ENCODE peak calls at places on chromosomes 13 and 19, in four cellular contexts. I is HepG2, N is K562, B is GM12878. X is an unnamed sample.
A peak's percentile ranks its signal among the peaks of the same experiment; 100 is the strongest.

GRCh38 chr19:3061214-3062161 is 807 bp downstream of the TLE5 start:
- DNase-seq in B (no peak), N (peak; percentile 85), I (no peak), X (no peak)

GRCh38 chr13:31742102-31742695 is 2.9 kb downstream of the RXFP2 start:
- DNase-seq in N (peak; percentile 53), I (peak; percentile 28), B (peak; percentile 8), X (peak; percentile 36)

GRCh38 chr13:89307278-89307677 is 1636.1 kb downstream of the SLITRK5 start:
- DNase-seq in N (no peak), B (no peak), I (no peak), X (no peak)

GRCh38 chr19:51440846-51441409 is 17.3 kb downstream of the SIGLEC8 start:
- DNase-seq in N (peak; percentile 54), B (no peak), I (no peak), X (no peak)

GRCh38 chr13:45055902-45056648 is 64.2 kb upstream of the GTF2F2 start:
- DNase-seq in B (no peak), I (no peak), N (peak; percentile 9), X (no peak)

GRCh38 chr13:21326155-21327030 is 132.7 kb downstream of the ZDHHC20 start:
- DNase-seq in B (no peak), I (no peak), N (no peak), X (peak; percentile 69)

GRCh38 chr19:29529646-29530548 is 4.1 kb downstream of the VSTM2B start:
- DNase-seq in N (no peak), I (no peak), B (no peak), X (peak; percentile 83)

GRCh38 chr19:2351591-2351990 is 8.5 kb upstream of the TMPRSS9 start:
- DNase-seq in N (no peak), B (no peak), I (no peak), X (no peak)

GRCh38 chr13:50646070-50646469 is 197.4 kb downstream of the DLEU7 start:
- DNase-seq in N (no peak), B (no peak), I (no peak), X (no peak)

GRCh38 chr13:109818891-109819290 is 32.5 kb upstream of the IRS2 start:
- DNase-seq in I (no peak), N (no peak), B (no peak), X (no peak)

GRCh38 chr19:993361-993830 is 6.8 kb upstream of the GRIN3B start:
- DNase-seq in N (no peak), B (no peak), I (peak; percentile 85), X (no peak)

GRCh38 chr13:114041493-114041892 is 67.6 kb upstream of the C13orf46 start:
- DNase-seq in I (no peak), N (no peak), B (no peak), X (no peak)

GRCh38 chr13:20197361-20197834 is 4.7 kb upstream of the GJB2 start:
- DNase-seq in B (no peak), N (peak; percentile 19), I (peak; percentile 41), X (no peak)

GRCh38 chr13:113927661-113928581 is 46.0 kb downstream of the C13orf46 start:
- DNase-seq in N (no peak), B (no peak), I (no peak), X (no peak)

GRCh38 chr19:46254776-46255175 is 25.2 kb downstream of the IGFL1 start:
- DNase-seq in N (no peak), I (no peak), B (no peak), X (no peak)

GRCh38 chr13:112854321-112854720 is 114.7 kb upstream of the MCF2L start:
- DNase-seq in B (no peak), N (no peak), I (no peak), X (no peak)

GRCh38 chr19:35105411-35106290 is 10.0 kb upstream of the FXYD3 start:
- DNase-seq in I (no peak), N (peak; percentile 39), B (no peak), X (no peak)

GRCh38 chr19:16376649-16377048 is 52.0 kb downstream of the KLF2 start:
- DNase-seq in N (peak; percentile 40), B (no peak), I (no peak), X (peak; percentile 86)

GRCh38 chr13:56528040-56528760 is 612.5 kb upstream of the PRR20A start:
- DNase-seq in I (no peak), B (no peak), N (no peak), X (no peak)

GRCh38 chr13:20873348-20873747 is 29.2 kb downstream of the XPO4 start:
- DNase-seq in B (no peak), N (no peak), I (no peak), X (no peak)

GRCh38 chr19:15282311-15282705 is 50.0 kb downstream of the BRD4 start:
- DNase-seq in N (no peak), I (no peak), B (no peak), X (no peak)

GRCh38 chr19:15283141-15283885 is 49.0 kb downstream of the BRD4 start:
- DNase-seq in B (no peak), I (no peak), N (no peak), X (no peak)

GRCh38 chr19:15280048-15280725 is 47.9 kb upstream of the EPHX3 start:
- DNase-seq in I (no peak), N (no peak), B (no peak), X (no peak)

GRCh38 chr19:15279326-15279904 is 47.2 kb upstream of the EPHX3 start:
- DNase-seq in B (no peak), N (no peak), I (no peak), X (no peak)

DNA sequence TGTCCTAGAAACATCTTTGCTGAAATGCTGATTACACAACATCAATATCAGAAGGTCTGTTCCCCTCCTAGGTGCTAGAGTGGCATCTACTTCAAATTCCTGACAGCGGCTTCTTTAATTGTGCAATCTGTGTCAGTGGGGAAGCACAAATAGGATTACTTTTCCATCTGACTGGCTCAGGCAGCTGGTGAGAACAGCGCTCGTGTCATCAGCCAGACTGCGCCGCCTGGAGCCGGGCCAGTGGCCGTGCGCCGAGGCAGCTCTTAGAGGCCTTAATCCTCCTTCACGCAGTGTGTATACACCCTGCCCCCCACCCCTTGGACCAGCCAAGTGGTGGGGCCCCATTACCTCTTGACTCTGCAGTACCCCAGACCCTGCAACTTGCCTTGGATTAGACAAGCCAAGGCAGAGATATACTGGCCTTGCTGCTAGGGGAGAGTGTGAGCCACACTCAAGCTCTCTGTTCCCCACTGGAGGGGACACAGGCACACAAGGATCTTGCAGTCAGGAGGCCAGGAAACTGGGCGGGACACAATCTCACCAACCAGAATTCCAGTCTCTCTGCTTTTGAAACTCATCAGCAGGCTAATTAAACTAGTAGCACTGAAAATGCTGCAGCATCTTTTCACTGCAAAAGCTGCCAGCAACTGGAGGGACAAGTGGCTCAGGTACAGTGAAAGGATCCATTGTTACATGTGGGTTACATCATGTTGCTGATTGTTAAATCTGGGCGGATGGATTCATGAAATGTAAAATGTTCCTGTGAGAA is 48.9 kb upstream of the EPHX3 start:
- DNase-seq in I (peak; percentile 55), N (no peak), B (no peak), X (no peak)
- TF ChIP-seq ATF2 in I (no peak), N (no peak), B (no peak), X (no peak)

GRCh38 chr13:86877449-86877848 is 793.7 kb upstream of the SLITRK5 start:
- DNase-seq in B (no peak), N (no peak), I (no peak), X (no peak)

GRCh38 chr13:86882107-86882506 is 789.1 kb upstream of the SLITRK5 start:
- DNase-seq in I (no peak), B (no peak), N (no peak), X (peak; percentile 62)

GRCh38 chr13:86882835-86883234 is 788.3 kb upstream of the SLITRK5 start:
- DNase-seq in N (no peak), I (peak; percentile 7), B (no peak), X (no peak)

GRCh38 chr13:86881390-86881789 is 789.8 kb upstream of the SLITRK5 start:
- DNase-seq in I (no peak), N (no peak), B (no peak), X (peak; percentile 33)
- TF ChIP-seq POLR2AphosphoS5 in I (no peak), N (no peak), B (no peak), X (peak; percentile 85)

GRCh38 chr19:47377208-47377701 is 28.1 kb downstream of the DHX34 start:
- DNase-seq in N (no peak), B (no peak), I (no peak), X (no peak)

GRCh38 chr19:47376589-47377144 is 27.6 kb downstream of the DHX34 start:
- DNase-seq in I (no peak), N (no peak), B (no peak), X (no peak)

GRCh38 chr19:47377801-47378200 is 28.7 kb downstream of the DHX34 start:
- DNase-seq in I (no peak), B (no peak), N (no peak), X (no peak)

GRCh38 chr19:47379398-47379938 is 30.4 kb downstream of the DHX34 start:
- DNase-seq in N (no peak), B (no peak), I (no peak), X (no peak)

DNA sequence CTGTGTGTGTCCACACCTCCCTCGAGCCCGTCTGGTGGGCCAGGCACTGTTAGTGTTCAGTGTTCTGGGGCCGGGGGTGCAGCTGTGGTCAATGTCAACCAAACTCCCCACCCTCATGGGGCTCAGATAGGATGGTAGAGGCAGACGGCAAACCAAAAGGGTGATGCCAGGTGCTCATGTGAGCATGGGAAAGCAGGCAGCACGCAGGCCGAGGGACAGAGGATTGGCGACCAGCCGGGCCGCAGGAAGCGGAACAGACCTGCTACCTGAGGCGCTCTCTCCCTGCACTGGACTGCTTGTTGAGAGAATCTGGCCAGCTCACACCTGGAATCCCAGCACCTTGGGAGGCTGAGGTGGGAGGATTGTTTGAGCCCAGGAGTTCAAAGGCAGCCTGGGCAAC is 29.1 kb downstream of the DHX34 start:
- DNase-seq in I (no peak), B (no peak), N (no peak), X (no peak)
- TF ChIP-seq CBX5 in I (no peak), B (no peak), N (no peak), X (no peak)

GRCh38 chr19:12701596-12702282 is 5.3 kb upstream of the FBXW9 start:
- DNase-seq in B (no peak), N (no peak), I (no peak), X (no peak)
- TF ChIP-seq ATF2 in B (no peak), N (no peak), I (no peak), X (no peak)

GRCh38 chr19:13098291-13099072 is 4.2 kb downstream of the LYL1 start:
- DNase-seq in N (no peak), B (no peak), I (no peak), X (no peak)
- TF ChIP-seq POLR2AphosphoS5 in N (peak; percentile 12), B (no peak), I (no peak), X (no peak)

GRCh38 chr13:62176051-62176450 is 760.4 kb upstream of the PCDH20 start:
- DNase-seq in N (no peak), I (no peak), B (no peak), X (no peak)

GRCh38 chr13:62168891-62169290 is 753.2 kb upstream of the PCDH20 start:
- DNase-seq in N (no peak), I (no peak), B (no peak), X (no peak)

GRCh38 chr13:62167650-62168172 is 752.1 kb upstream of the PCDH20 start:
- DNase-seq in I (no peak), B (no peak), N (no peak), X (no peak)

DNA sequence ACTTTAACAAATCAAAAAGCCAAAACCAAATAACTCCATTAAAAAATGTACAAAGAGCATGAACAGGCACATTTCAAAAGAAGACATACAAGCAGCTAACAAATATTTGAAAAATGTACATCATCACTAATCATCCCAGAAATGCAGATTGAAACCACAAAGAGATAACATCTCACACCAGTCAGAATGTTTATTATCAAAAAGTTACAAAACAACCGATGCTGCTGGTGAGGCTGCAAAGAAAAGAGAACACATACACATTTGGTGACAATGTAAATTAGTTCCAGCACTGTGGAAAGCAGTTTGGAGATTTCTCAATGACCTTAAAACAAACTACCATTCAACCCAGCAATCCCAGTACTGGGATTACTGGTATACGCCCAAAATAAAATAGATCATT is 756.0 kb upstream of the PCDH20 start:
- DNase-seq in N (no peak), B (no peak), I (no peak), X (no peak)
- TF ChIP-seq CBX5 in N (no peak), B (no peak), I (no peak), X (no peak)

X was measured in H1.